ENCODE peak calls at places on chromosomes 11 and 22, in eight cellular contexts. Z, U, O, S, Y, F, T and J are unnamed samples.

GRCh38 chr11:95849087-95849825 is 59.0 kb downstream of the CEP57 start:
- DNase-seq in Z (no peak), U (no peak), O (no peak), S (peak), Y (peak), F (peak), T (peak), J (peak)

GRCh38 chr11:80165763-80166162 is 724.9 kb upstream of the TENM4 start:
- DNase-seq in Z (no peak), U (no peak), O (no peak), S (no peak), Y (no peak), F (no peak), T (no peak), J (no peak)

GRCh38 chr11:35288311-35288710 is 131.0 kb downstream of the SLC1A2 start:
- DNase-seq in Z (no peak), U (no peak), O (no peak), S (no peak), Y (no peak), F (no peak), T (no peak), J (no peak)

GRCh38 chr11:131767421-131767820 is 397.0 kb downstream of the NTM start:
- DNase-seq in Z (no peak), U (no peak), O (no peak), S (no peak), Y (no peak), F (no peak), T (peak), J (no peak)

GRCh38 chr22:39207141-39208012 is 37.4 kb downstream of the PDGFB start:
- DNase-seq in Z (peak), U (peak), O (peak), S (no peak), Y (no peak), F (no peak), T (peak), J (no peak)

GRCh38 chr22:46612904-46613605 is 7.1 kb upstream of the GRAMD4 start:
- DNase-seq in Z (no peak), U (peak), O (no peak), S (no peak), Y (no peak), F (no peak), T (no peak), J (no peak)

GRCh38 chr22:32820131-32820882 is 18.8 kb downstream of the TIMP3 start:
- DNase-seq in Z (no peak), U (no peak), O (no peak), S (no peak), Y (no peak), F (no peak), T (no peak), J (no peak)

GRCh38 chr11:14541180-14541579 is 21.0 kb upstream of the PSMA1 start:
- DNase-seq in Z (no peak), U (no peak), O (no peak), S (no peak), Y (no peak), F (no peak), T (peak), J (no peak)

GRCh38 chr22:44074286-44074984 is 50.3 kb downstream of the PARVB start:
- DNase-seq in Z (no peak), U (no peak), O (no peak), S (no peak), Y (no peak), F (no peak), T (no peak), J (no peak)

GRCh38 chr11:66126808-66127555 is 56.9 kb downstream of the PACS1 start:
- DNase-seq in Z (no peak), U (peak), O (no peak), S (peak), Y (no peak), F (no peak), T (peak), J (no peak)

GRCh38 chr11:41307371-41308080 is 151.9 kb downstream of the LRRC4C start:
- DNase-seq in Z (no peak), U (no peak), O (no peak), S (no peak), Y (no peak), F (no peak), T (no peak), J (no peak)

GRCh38 chr11:62337682-62338181 is 484 bp downstream of the ASRGL1 start:
- DNase-seq in Z (peak), U (peak), O (no peak), S (no peak), Y (no peak), F (peak), T (peak), J (no peak)

GRCh38 chr11:130068546-130068985 is 1.1 kb upstream of the APLP2 start:
- DNase-seq in Z (no peak), U (no peak), O (no peak), S (no peak), Y (no peak), F (no peak), T (no peak), J (no peak)

GRCh38 chr11:130068986-130069683 is 559 bp upstream of the APLP2 start:
- DNase-seq in Z (peak), U (peak), O (peak), S (peak), Y (peak), F (peak), T (peak), J (no peak)

GRCh38 chr11:130069684-130070108 is at the start of gene APLP2:
- DNase-seq in Z (peak), U (peak), O (peak), S (peak), Y (peak), F (peak), T (peak), J (peak)

GRCh38 chr11:130063398-130063797 is 6.3 kb upstream of the APLP2 start:
- DNase-seq in Z (no peak), U (no peak), O (no peak), S (no peak), Y (no peak), F (no peak), T (no peak), J (no peak)

DNA sequence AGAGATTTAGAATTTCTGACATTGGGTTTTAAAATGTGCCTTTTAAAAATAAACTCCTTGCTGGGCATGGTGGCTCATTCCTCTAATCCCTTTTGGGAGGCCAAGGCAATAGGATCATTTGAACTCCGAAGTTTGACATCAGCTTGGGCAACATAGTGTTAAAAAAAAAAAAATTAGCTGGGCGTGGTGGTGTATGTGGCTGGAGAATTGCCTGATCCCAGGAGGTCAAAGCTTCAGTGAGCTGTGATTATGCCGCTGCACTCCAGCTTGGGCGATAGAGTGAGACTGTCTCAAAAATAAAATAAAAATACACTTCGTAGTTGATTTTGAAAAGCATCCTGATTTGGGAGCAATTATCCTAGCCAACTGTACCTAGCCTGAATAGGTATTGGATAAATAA is 3.4 kb upstream of the APLP2 start:
- DNase-seq in Z (no peak), U (no peak), O (no peak), S (no peak), Y (no peak), F (no peak), T (no peak), J (no peak)
- H3K4me3 ChIP-seq in Z (no peak), U (no peak), O (no peak), S (no peak), Y (no peak), F (no peak), T (no peak), J (no peak)

DNA sequence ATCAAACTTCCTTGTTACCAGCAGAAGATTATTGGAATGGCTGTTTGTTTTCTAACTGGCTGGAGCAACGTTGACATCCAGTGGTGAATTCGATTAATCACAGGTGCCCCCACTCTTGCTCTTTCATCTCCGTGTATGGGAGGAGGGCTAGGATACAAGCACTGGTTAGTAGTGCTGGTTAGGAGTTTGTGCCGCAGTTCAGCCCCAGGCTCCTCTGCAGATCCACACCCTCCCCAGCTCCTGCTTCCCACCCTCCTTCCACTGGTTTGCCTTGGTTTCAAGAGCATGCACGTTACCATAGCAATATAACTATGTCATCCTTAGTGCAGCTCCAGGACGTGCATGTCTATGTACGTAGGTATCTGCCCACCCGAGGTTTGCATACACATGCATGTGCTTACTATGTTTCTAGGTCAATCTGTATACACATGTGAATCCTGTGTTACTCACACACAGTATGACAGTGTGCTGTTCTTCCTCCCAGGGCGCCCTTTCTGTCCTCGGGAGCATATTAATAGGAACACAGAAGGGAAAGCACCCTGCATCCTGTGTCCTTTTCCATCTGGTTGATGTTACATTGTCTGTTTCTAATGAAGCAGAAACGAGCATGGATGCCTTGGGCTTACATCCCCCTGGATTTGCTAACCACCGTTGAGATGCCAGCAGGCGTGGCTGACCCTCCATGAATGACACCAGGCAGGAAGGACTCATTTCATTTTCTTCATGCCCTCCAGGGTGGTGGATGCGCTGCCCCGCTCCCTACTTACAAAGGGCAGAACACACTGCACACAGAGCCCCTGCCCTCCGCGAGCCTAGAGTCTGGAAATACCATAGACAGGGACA is 539.2 kb downstream of the OPCML start:
- DNase-seq in Z (no peak), U (no peak), O (no peak), S (no peak), Y (no peak), F (no peak), T (no peak), J (no peak)
- TF ChIP-seq CTCF in Z (no peak), U (peak), O (no peak), S (peak), Y (no peak), F (no peak), T (no peak), J (no peak)

DNA sequence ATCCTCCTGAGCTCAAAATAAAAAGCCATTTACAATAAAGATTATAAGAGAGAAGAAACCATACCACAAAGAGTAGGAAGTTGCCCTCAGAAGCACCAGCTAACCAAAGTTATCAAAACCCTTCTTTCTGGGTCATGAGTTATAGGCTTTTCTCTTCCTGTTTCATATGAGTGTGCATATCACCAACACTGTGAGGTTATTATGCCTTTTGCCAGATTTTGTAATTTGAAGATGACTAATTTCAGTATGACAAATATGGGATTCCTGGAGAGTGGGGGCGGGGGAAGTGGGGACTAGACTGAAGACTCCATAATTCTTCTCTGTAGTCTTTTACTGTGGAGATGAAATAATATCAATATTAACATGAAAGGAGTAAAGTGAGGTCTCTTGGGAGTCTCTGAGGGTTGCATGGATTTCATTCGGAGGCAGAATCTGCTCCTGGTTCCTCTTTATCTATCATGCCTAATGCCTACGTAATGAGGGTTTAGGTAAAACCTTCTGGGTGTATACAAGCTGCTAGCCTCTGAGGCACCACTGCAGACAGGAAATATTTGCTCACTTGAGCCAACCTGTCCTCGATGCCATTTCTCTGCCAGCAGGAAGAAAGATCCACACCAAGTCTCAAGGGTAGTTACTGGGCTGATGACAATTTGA is 2.1 kb downstream of the LPXN start:
- DNase-seq in Z (no peak), U (no peak), O (peak), S (no peak), Y (no peak), F (peak), T (peak), J (peak)
- H3K4me3 ChIP-seq in Z (no peak), U (no peak), O (peak), S (no peak), Y (peak), F (no peak), T (peak), J (no peak)

GRCh38 chr11:69698362-69698761 is 5.5 kb downstream of the FGF19 start:
- DNase-seq in Z (no peak), U (no peak), O (no peak), S (no peak), Y (no peak), F (no peak), T (no peak), J (no peak)
- TF ChIP-seq CTCF in Z (no peak), U (no peak), O (no peak), S (no peak), Y (no peak), F (no peak), T (no peak), J (no peak)

GRCh38 chr22:19422440-19423301 is 8.9 kb downstream of the HIRA start:
- DNase-seq in Z (no peak), U (no peak), O (no peak), S (no peak), Y (no peak), F (no peak), T (no peak), J (no peak)

GRCh38 chr22:19420321-19420720 is 11.2 kb downstream of the HIRA start:
- DNase-seq in Z (no peak), U (no peak), O (no peak), S (no peak), Y (no peak), F (no peak), T (no peak), J (no peak)

GRCh38 chr22:19423906-19424500 is 7.5 kb downstream of the HIRA start:
- DNase-seq in Z (no peak), U (no peak), O (no peak), S (no peak), Y (no peak), F (no peak), T (no peak), J (no peak)

GRCh38 chr22:19419464-19420178 is 11.9 kb downstream of the HIRA start:
- DNase-seq in Z (no peak), U (no peak), O (no peak), S (no peak), Y (no peak), F (no peak), T (peak), J (no peak)

GRCh38 chr22:19419086-19419463 is 12.5 kb downstream of the HIRA start:
- DNase-seq in Z (no peak), U (no peak), O (no peak), S (no peak), Y (no peak), F (no peak), T (no peak), J (no peak)
- H3K4me3 ChIP-seq in Z (no peak), U (no peak), O (no peak), S (no peak), Y (no peak), F (no peak), T (no peak), J (no peak)

DNA sequence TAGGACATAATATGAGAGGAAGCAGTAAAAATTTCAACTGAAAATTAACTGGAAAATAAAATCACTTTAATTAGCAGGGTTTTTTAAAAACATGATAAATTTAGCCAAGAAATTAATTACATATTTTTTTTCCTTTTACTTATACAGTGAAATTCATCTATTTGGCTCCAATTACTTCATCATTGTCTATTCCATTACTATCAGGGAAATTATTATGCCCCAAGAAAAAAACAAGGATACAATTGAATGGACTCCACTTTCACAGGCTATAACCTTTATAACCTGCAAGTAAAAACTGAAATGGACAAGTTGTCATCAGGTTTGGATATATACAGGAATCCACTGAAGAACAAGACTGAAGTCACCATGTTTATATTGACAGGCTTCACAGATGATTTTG is at the start of gene OR5T3:
- DNase-seq in Z (no peak), U (no peak), O (no peak), S (no peak), Y (no peak), F (no peak), T (no peak), J (no peak)
- TF ChIP-seq CTCF in Z (no peak), U (no peak), O (no peak), S (no peak), Y (no peak), F (no peak), T (no peak), J (no peak)

GRCh38 chr11:97502201-97502600 is 1112.4 kb downstream of the JRKL start:
- DNase-seq in Z (no peak), U (no peak), O (no peak), S (peak), Y (no peak), F (no peak), T (peak), J (no peak)
- H3K4me3 ChIP-seq in Z (no peak), U (no peak), O (no peak), S (no peak), Y (no peak), F (no peak), T (no peak), J (no peak)

GRCh38 chr11:107442715-107443215 is 14.9 kb downstream of the CWF19L2 start:
- DNase-seq in Z (no peak), U (no peak), O (no peak), S (no peak), Y (no peak), F (no peak), T (no peak), J (no peak)

GRCh38 chr11:107439586-107440201 is 17.9 kb downstream of the CWF19L2 start:
- DNase-seq in Z (no peak), U (no peak), O (no peak), S (no peak), Y (no peak), F (no peak), T (no peak), J (no peak)

DNA sequence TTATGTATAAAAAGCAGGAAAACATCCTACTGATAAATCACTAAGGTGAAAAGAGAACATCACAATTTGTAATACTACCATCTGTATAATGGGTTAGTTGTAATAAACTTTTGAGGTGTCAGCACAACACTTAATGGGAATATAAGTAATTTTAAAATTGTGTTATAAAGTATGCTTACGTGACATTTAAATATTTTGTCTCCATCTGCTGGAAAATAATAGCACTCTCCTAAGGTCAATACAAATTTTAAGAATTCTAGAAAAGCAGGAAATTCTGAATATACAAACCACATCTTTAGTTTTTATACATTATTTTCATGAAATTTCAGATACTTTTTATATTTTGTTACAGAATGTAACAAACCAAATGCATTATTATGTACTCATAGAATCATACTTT is 19.5 kb downstream of the CWF19L2 start:
- DNase-seq in Z (no peak), U (no peak), O (no peak), S (no peak), Y (no peak), F (no peak), T (no peak), J (no peak)
- TF ChIP-seq CTCF in Z (no peak), U (no peak), O (no peak), S (no peak), Y (no peak), F (no peak), T (no peak), J (no peak)

DNA sequence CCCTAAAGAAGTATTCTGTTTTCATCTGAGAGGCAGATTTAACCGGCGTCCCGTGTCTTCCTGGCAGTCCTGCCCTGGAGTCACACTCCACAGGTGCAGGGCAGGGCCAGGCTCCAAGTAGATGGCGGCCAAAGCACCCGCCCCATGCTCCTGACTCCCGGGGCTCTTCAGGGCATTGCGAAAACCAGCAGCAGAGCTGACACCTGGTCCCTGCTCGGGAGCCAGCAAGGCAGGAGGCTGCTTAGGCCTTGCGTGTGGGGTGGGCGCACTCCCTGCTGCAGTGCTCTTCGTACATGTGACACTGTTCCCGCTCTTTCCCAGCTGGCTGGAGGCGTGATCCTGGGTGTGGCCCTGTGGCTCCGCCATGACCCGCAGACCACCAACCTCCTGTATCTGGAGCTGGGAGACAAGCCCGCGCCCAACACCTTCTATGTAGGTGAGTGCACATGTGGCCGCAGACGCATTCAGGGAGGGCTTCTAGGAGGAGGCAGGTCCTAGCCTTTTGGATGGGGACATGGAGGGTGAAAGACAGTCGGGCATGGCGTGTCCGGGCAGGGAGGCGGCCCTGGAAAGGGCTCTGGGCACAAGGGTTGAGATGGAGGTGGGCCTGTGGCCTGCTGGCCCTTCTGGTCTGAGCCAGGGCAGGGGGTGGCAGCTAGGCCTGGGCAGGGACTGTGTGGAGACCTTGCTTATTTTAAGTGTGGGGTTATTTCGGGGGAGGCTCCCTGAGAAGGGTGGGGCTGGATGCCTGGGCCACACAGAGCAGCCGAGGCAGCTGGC is 10.3 kb upstream of the TSSC4 start:
- DNase-seq in Z (no peak), U (peak), O (no peak), S (no peak), Y (no peak), F (no peak), T (no peak), J (no peak)
- H3K4me3 ChIP-seq in Z (no peak), U (no peak), O (no peak), S (no peak), Y (no peak), F (no peak), T (no peak), J (no peak)